ENCODE peak calls at places on chromosomes 1 and 21, in four cellular contexts. One of them, this sample, is unnamed.

GRCh38 chr1:214361636-214362035 is 80.7 kb downstream of the SMYD2 start:
- DNase-seq in K562: no peak
- DNase-seq in HL-60: no peak
- DNase-seq in GM12878: no peak
- DNase-seq in this sample: no peak

GRCh38 chr1:232981161-232981560 is 30.8 kb downstream of the NTPCR start:
- DNase-seq in K562: no peak
- DNase-seq in HL-60: no peak
- DNase-seq in GM12878: no peak
- DNase-seq in this sample: no peak

GRCh38 chr1:116673935-116674630 is 6.5 kb upstream of the IGSF3 start:
- DNase-seq in K562: no peak
- DNase-seq in HL-60: no peak
- DNase-seq in GM12878: no peak
- DNase-seq in this sample: no peak

GRCh38 chr21:14520535-14520934 is 25.6 kb downstream of the SAMSN1 start:
- DNase-seq in K562: no peak
- DNase-seq in HL-60: peak
- DNase-seq in GM12878: no peak
- DNase-seq in this sample: no peak

GRCh38 chr1:22731924-22732522 is 21.4 kb downstream of the EPHB2 start:
- DNase-seq in K562: peak
- DNase-seq in HL-60: no peak
- DNase-seq in GM12878: no peak
- DNase-seq in this sample: no peak

GRCh38 chr21:43864806-43865470 is at the start of gene AGPAT3:
- DNase-seq in K562: peak
- DNase-seq in HL-60: peak
- DNase-seq in GM12878: no peak
- DNase-seq in this sample: peak

GRCh38 chr1:110148961-110149360 is 1.3 kb upstream of the SLC6A17 start:
- DNase-seq in K562: peak
- DNase-seq in HL-60: no peak
- DNase-seq in GM12878: no peak
- DNase-seq in this sample: no peak

GRCh38 chr1:41500781-41501518 is 16.5 kb upstream of the EDN2 start:
- DNase-seq in K562: no peak
- DNase-seq in HL-60: no peak
- DNase-seq in GM12878: no peak
- DNase-seq in this sample: no peak

GRCh38 chr1:55217226-55217996 is 2.2 kb upstream of the USP24 start:
- DNase-seq in K562: peak
- DNase-seq in HL-60: peak
- DNase-seq in GM12878: no peak
- DNase-seq in this sample: no peak

GRCh38 chr1:154404984-154405761 is at the start of gene IL6R:
- DNase-seq in K562: peak
- DNase-seq in HL-60: peak
- DNase-seq in GM12878: no peak
- DNase-seq in this sample: no peak

GRCh38 chr1:244163861-244164562 is 112.9 kb downstream of the ZBTB18 start:
- DNase-seq in K562: no peak
- DNase-seq in HL-60: no peak
- DNase-seq in GM12878: no peak
- DNase-seq in this sample: no peak

GRCh38 chr1:50633465-50633864 is 210.2 kb upstream of the DMRTA2 start:
- DNase-seq in K562: no peak
- DNase-seq in HL-60: no peak
- DNase-seq in GM12878: no peak
- DNase-seq in this sample: no peak

GRCh38 chr1:111486431-111486830 is 12.6 kb downstream of the C1orf162 start:
- DNase-seq in K562: no peak
- DNase-seq in HL-60: no peak
- DNase-seq in GM12878: no peak
- DNase-seq in this sample: no peak

GRCh38 chr1:67883069-67883468 is 49.8 kb upstream of the GNG12 start:
- DNase-seq in K562: no peak
- DNase-seq in HL-60: no peak
- DNase-seq in GM12878: no peak
- DNase-seq in this sample: no peak

GRCh38 chr1:91478693-91479234 is 21.9 kb upstream of the CDC7 start:
- DNase-seq in K562: no peak
- DNase-seq in HL-60: no peak
- DNase-seq in GM12878: no peak
- DNase-seq in this sample: no peak

GRCh38 chr21:45891388-45892155 is 90.0 kb upstream of the COL6A1 start:
- DNase-seq in K562: no peak
- DNase-seq in HL-60: no peak
- DNase-seq in GM12878: no peak
- DNase-seq in this sample: no peak

GRCh38 chr1:158027485-158027884 is 34.0 kb downstream of the KIRREL1 start:
- DNase-seq in K562: no peak
- DNase-seq in HL-60: no peak
- DNase-seq in GM12878: no peak
- DNase-seq in this sample: no peak

GRCh38 chr1:89356658-89357400 is 7.0 kb upstream of the GBP6 start:
- DNase-seq in K562: no peak
- DNase-seq in HL-60: no peak
- DNase-seq in GM12878: no peak
- DNase-seq in this sample: no peak

GRCh38 chr1:246215505-246215893 is 291.6 kb downstream of the SMYD3 start:
- DNase-seq in K562: peak
- DNase-seq in HL-60: no peak
- DNase-seq in GM12878: no peak
- DNase-seq in this sample: no peak

GRCh38 chr1:204453141-204453772 is 41.3 kb downstream of the PIK3C2B start:
- DNase-seq in K562: no peak
- DNase-seq in HL-60: no peak
- DNase-seq in GM12878: peak
- DNase-seq in this sample: peak

GRCh38 chr1:111628153-111628552 is 8.6 kb downstream of the RAP1A start:
- DNase-seq in K562: no peak
- DNase-seq in HL-60: no peak
- DNase-seq in GM12878: no peak
- DNase-seq in this sample: no peak

GRCh38 chr21:14773777-14774345 is 227.7 kb upstream of the SAMSN1 start:
- DNase-seq in K562: peak
- DNase-seq in HL-60: peak
- DNase-seq in GM12878: no peak
- DNase-seq in this sample: no peak

GRCh38 chr1:179750630-179751029 is 7.5 kb downstream of the FAM163A start:
- DNase-seq in K562: no peak
- DNase-seq in HL-60: no peak
- DNase-seq in GM12878: no peak
- DNase-seq in this sample: no peak

GRCh38 chr1:1073743-1074587 is at the start of gene RNF223:
- DNase-seq in K562: no peak
- DNase-seq in HL-60: no peak
- DNase-seq in GM12878: no peak
- DNase-seq in this sample: no peak

GRCh38 chr1:2479186-2479585 is 3.1 kb downstream of the PLCH2 start:
- DNase-seq in K562: no peak
- DNase-seq in HL-60: no peak
- DNase-seq in GM12878: no peak
- DNase-seq in this sample: no peak

GRCh38 chr1:161198206-161198876 is 513 bp downstream of the ADAMTS4 start:
- DNase-seq in K562: peak
- DNase-seq in HL-60: no peak
- DNase-seq in GM12878: no peak
- DNase-seq in this sample: no peak

GRCh38 chr1:68780919-68781318 is 284.0 kb upstream of the DEPDC1 start:
- DNase-seq in K562: no peak
- DNase-seq in HL-60: no peak
- DNase-seq in GM12878: no peak
- DNase-seq in this sample: no peak

GRCh38 chr1:41580520-41581172 is 96.2 kb upstream of the EDN2 start:
- DNase-seq in K562: no peak
- DNase-seq in HL-60: peak
- DNase-seq in GM12878: no peak
- DNase-seq in this sample: no peak

GRCh38 chr1:22786719-22787489 is 76.3 kb downstream of the EPHB2 start:
- DNase-seq in K562: no peak
- DNase-seq in HL-60: no peak
- DNase-seq in GM12878: no peak
- DNase-seq in this sample: no peak

GRCh38 chr1:21539933-21540332 is 30.7 kb downstream of the ALPL start:
- DNase-seq in K562: peak
- DNase-seq in HL-60: no peak
- DNase-seq in GM12878: no peak
- DNase-seq in this sample: no peak

GRCh38 chr1:119651641-119652040 is 3.6 kb upstream of the ZNF697 start:
- DNase-seq in K562: no peak
- DNase-seq in HL-60: no peak
- DNase-seq in GM12878: no peak
- DNase-seq in this sample: no peak

GRCh38 chr1:47438321-47439150 is 692 bp downstream of the FOXD2 start:
- DNase-seq in K562: no peak
- DNase-seq in HL-60: no peak
- DNase-seq in GM12878: no peak
- DNase-seq in this sample: no peak

GRCh38 chr1:45545019-45545493 is 5.6 kb upstream of the AKR1A1 start:
- DNase-seq in K562: no peak
- DNase-seq in HL-60: no peak
- DNase-seq in GM12878: peak
- DNase-seq in this sample: no peak
- TF ChIP-seq SPI1 in K562: no peak
- TF ChIP-seq SPI1 in HL-60: no peak
- TF ChIP-seq SPI1 in GM12878: no peak
- TF ChIP-seq SPI1 in this sample: peak

GRCh38 chr1:56920551-56920950 is 45.3 kb downstream of the C8B start:
- DNase-seq in K562: no peak
- DNase-seq in HL-60: no peak
- DNase-seq in GM12878: no peak
- DNase-seq in this sample: no peak
- TF ChIP-seq SPI1 in K562: no peak
- TF ChIP-seq SPI1 in HL-60: no peak
- TF ChIP-seq SPI1 in GM12878: no peak
- TF ChIP-seq SPI1 in this sample: no peak

GRCh38 chr1:87428883-87429282 is 100.2 kb downstream of the LMO4 start:
- DNase-seq in K562: no peak
- DNase-seq in HL-60: no peak
- DNase-seq in GM12878: no peak
- DNase-seq in this sample: no peak

GRCh38 chr1:87424541-87424940 is 95.9 kb downstream of the LMO4 start:
- DNase-seq in K562: no peak
- DNase-seq in HL-60: no peak
- DNase-seq in GM12878: no peak
- DNase-seq in this sample: no peak

GRCh38 chr1:87432685-87433084 is 104.0 kb downstream of the LMO4 start:
- DNase-seq in K562: no peak
- DNase-seq in HL-60: no peak
- DNase-seq in GM12878: no peak
- DNase-seq in this sample: no peak

GRCh38 chr1:87428351-87428750 is 99.7 kb downstream of the LMO4 start:
- DNase-seq in K562: no peak
- DNase-seq in HL-60: no peak
- DNase-seq in GM12878: no peak
- DNase-seq in this sample: no peak
- TF ChIP-seq SPI1 in K562: no peak
- TF ChIP-seq SPI1 in HL-60: no peak
- TF ChIP-seq SPI1 in GM12878: no peak
- TF ChIP-seq SPI1 in this sample: no peak

GRCh38 chr21:33069645-33069993 is 322 bp upstream of the OLIG1 start:
- DNase-seq in K562: no peak
- DNase-seq in HL-60: no peak
- DNase-seq in GM12878: no peak
- DNase-seq in this sample: no peak

GRCh38 chr21:33070921-33071877 is 1.3 kb downstream of the OLIG1 start:
- DNase-seq in K562: no peak
- DNase-seq in HL-60: no peak
- DNase-seq in GM12878: no peak
- DNase-seq in this sample: peak

GRCh38 chr21:33067457-33067856 is 2.5 kb upstream of the OLIG1 start:
- DNase-seq in K562: no peak
- DNase-seq in HL-60: peak
- DNase-seq in GM12878: no peak
- DNase-seq in this sample: no peak

GRCh38 chr21:33069994-33070811 is at the start of gene OLIG1:
- DNase-seq in K562: no peak
- DNase-seq in HL-60: peak
- DNase-seq in GM12878: no peak
- DNase-seq in this sample: peak

GRCh38 chr21:33069243-33069642 is 698 bp upstream of the OLIG1 start:
- DNase-seq in K562: no peak
- DNase-seq in HL-60: no peak
- DNase-seq in GM12878: no peak
- DNase-seq in this sample: no peak
- TF ChIP-seq SPI1 in K562: no peak
- TF ChIP-seq SPI1 in HL-60: no peak
- TF ChIP-seq SPI1 in GM12878: no peak
- TF ChIP-seq SPI1 in this sample: no peak

GRCh38 chr21:32580949-32581348 is 4.4 kb downstream of the TCP10L start:
- DNase-seq in K562: no peak
- DNase-seq in HL-60: no peak
- DNase-seq in GM12878: no peak
- DNase-seq in this sample: no peak

GRCh38 chr21:32576011-32576410 is 9.3 kb downstream of the TCP10L start:
- DNase-seq in K562: no peak
- DNase-seq in HL-60: no peak
- DNase-seq in GM12878: no peak
- DNase-seq in this sample: no peak

GRCh38 chr21:32574946-32575925 is 10.1 kb downstream of the TCP10L start:
- DNase-seq in K562: no peak
- DNase-seq in HL-60: no peak
- DNase-seq in GM12878: no peak
- DNase-seq in this sample: no peak

GRCh38 chr21:32581732-32582131 is 3.6 kb downstream of the TCP10L start:
- DNase-seq in K562: no peak
- DNase-seq in HL-60: no peak
- DNase-seq in GM12878: no peak
- DNase-seq in this sample: no peak

DNA sequence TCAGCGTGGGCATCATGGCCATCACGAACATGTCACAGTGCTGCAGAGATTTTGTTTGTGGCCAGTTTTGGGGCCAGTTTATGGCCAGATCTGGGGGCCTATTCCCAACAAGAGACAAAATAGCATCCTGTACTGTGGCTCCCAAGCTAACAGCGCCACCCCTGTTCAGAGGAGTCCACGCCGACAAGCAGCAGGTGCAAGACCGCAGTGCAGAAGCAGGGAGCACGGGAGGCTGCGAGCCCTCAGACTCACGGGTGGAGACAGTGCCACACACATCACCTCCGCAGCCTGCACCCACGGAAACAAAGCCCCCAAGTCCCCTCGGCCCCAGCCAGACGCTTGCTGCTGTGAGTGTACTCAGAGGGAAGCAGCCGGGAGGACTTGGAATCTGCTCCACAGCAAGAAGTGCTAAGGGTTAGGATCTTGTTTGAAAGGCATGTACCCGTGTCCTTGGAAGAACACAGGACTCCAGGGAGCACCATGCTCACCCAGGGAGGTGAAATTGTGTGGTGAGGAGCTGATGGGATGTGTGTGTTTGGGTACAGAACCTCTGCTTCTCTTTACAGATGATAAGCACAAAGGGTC is 7.1 kb downstream of the TCP10L start:
- DNase-seq in K562: peak
- DNase-seq in HL-60: no peak
- DNase-seq in GM12878: no peak
- DNase-seq in this sample: no peak
- TF ChIP-seq SPI1 in K562: no peak
- TF ChIP-seq SPI1 in HL-60: no peak
- TF ChIP-seq SPI1 in GM12878: no peak
- TF ChIP-seq SPI1 in this sample: no peak